ENCODE peak calls at places on chromosomes 11 and 22, in four cellular contexts. B is heart left ventricle, A is lower leg skin, H is mammary epithelial cell. I is an unnamed sample.

GRCh38 chr11:85575388-85575787 is 51.8 kb downstream of the DLG2 start:
- DNase-seq in B (no peak), A (no peak), H (no peak), I (no peak)

GRCh38 chr22:32475428-32476010 is 908 bp downstream of the FBXO7 start:
- DNase-seq in B (peak), A (peak), H (no peak), I (no peak)

GRCh38 chr11:46127150-46127638 is 5.9 kb upstream of the PHF21A start:
- DNase-seq in B (peak), A (no peak), H (peak), I (no peak)

GRCh38 chr22:47692811-47693210 is 930.4 kb downstream of the TBC1D22A start:
- DNase-seq in B (no peak), A (peak), H (no peak), I (no peak)

GRCh38 chr22:40251106-40251505 is 73.4 kb downstream of the TNRC6B start:
- DNase-seq in B (no peak), A (no peak), H (no peak), I (no peak)

GRCh38 chr11:97865424-97866012 is 1155.2 kb upstream of the CNTN5 start:
- DNase-seq in B (no peak), A (no peak), H (no peak), I (no peak)

GRCh38 chr11:24234822-24235508 is 261.9 kb upstream of the LUZP2 start:
- DNase-seq in B (no peak), A (no peak), H (no peak), I (no peak)

GRCh38 chr11:10809373-10810199 is 860 bp upstream of the EIF4G2 start:
- DNase-seq in B (no peak), A (peak), H (peak), I (no peak)

GRCh38 chr22:48563966-48564330 is 1263.7 kb downstream of the BRD1 start:
- DNase-seq in B (peak), A (no peak), H (no peak), I (no peak)

GRCh38 chr11:124934862-124935547 is 842 bp downstream of the HEPACAM start:
- DNase-seq in B (no peak), A (no peak), H (peak), I (no peak)

GRCh38 chr11:80297808-80298460 is 857.1 kb upstream of the TENM4 start:
- DNase-seq in B (no peak), A (no peak), H (peak), I (no peak)

GRCh38 chr11:83070044-83070877 is 1.4 kb downstream of the RAB30 start:
- DNase-seq in B (no peak), A (no peak), H (peak), I (no peak)

GRCh38 chr11:61619827-61620226 is 39.0 kb upstream of the SYT7 start:
- DNase-seq in B (no peak), A (no peak), H (no peak), I (no peak)

DNA sequence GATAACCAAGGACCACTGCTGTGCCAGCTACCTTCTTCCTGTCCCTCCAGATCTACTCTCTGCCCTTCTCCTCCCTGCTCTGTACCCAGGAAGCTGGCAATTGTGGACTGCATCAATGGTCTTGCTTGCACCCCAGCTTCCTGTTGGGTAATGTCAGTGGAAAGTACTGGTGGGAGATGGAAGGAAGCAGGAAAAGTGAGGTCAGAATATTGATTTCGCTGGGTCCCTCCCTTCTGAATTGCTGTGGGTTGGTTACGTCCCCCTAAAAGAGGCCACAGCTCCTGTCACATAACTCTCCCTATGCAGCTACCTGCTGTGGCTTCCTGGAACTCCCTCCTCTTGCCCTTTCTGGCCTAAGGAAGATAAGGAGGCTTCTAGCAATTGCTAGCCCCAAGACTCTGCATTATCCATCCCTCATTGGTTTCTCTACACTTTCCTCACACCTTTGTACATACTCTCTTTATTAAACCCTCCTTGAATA is 81.2 kb downstream of the RASSF10 start:
- DNase-seq in B (no peak), A (no peak), H (no peak), I (no peak)
- TF ChIP-seq CTCF in B (no peak), A (no peak), H (no peak), I (no peak)

GRCh38 chr11:101439488-101439887 is 144.3 kb downstream of the TRPC6 start:
- DNase-seq in B (no peak), A (no peak), H (no peak), I (no peak)
- TF ChIP-seq CTCF in B (no peak), A (no peak), H (no peak), I (no peak)

DNA sequence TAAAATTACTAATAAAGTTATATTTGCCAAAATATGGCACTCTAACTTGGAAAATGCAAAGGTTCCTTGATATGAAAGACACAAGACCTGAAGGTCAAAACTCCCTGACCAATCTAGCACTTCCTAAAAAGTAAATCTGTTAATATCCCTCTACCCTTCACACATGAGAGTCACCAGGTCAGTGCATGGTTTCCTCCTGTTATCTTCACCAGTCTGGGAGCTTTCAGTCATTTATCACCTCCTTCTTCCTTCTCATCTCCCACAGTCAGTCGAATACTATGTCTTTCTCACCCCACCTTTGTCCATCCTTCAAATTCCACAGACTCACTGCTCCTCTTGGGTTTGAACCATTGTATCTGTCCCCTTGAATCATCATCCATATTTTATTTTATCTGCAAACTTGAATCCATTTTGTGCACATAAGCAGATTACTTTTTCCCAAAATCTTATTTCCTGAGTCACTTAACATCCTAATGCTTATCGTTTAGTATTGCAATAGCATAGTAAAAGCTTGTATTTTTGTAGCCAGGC is 2.6 kb downstream of the HBE1 start:
- DNase-seq in B (no peak), A (no peak), H (no peak), I (no peak)
- TF ChIP-seq CTCF in B (no peak), A (no peak), H (no peak), I (no peak)

DNA sequence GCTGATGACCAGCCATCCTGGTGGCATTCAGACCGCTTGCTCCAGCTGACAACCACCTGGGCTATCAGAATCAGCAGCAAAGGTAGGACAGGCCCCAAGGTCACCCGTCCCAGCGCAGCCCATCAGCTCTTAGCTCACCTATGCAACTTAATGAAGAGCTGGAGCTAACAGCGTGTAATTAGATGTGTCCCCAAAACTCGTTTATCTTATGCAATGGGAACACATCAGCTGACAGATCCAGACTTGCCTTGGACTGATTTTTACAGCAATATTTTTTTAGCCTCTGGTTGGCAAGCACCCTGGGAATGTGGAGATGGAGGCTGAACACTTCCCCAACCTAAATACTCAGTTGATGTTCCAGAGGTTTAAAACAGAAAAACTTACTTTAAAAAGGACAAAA is 76.0 kb downstream of the PACSIN2 start:
- DNase-seq in B (no peak), A (no peak), H (peak), I (no peak)
- TF ChIP-seq CTCF in B (no peak), A (no peak), H (no peak), I (no peak)

GRCh38 chr11:16248248-16248647 is 108.1 kb downstream of the SOX6 start:
- DNase-seq in B (no peak), A (no peak), H (no peak), I (no peak)

DNA sequence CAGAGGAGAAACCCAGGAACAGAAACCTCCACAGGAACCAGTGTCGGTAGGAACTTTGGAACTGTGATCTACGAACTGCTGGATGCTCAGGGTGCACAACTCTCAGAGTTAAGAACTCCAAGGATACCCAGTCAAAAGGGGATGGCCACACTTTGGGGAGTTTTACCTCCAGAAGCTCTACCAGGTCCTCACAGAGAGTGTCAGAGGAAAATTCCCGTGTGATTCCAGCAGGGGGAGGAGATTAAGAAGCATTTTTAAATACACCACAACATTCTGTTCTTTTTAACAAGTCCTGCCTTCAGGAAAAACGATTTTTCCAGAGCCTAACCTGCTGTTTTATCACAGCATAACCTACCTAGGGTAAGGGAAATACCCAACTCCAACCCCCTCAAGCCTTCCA is 104.0 kb downstream of the SOX6 start:
- DNase-seq in B (no peak), A (no peak), H (no peak), I (no peak)
- TF ChIP-seq CTCF in B (no peak), A (no peak), H (peak), I (no peak)

GRCh38 chr22:41674941-41675340 is 13.7 kb downstream of the SNU13 start:
- DNase-seq in B (no peak), A (no peak), H (no peak), I (no peak)

GRCh38 chr22:41676134-41676533 is 12.5 kb downstream of the SNU13 start:
- DNase-seq in B (no peak), A (no peak), H (no peak), I (no peak)

GRCh38 chr22:41668971-41669911 is 19.4 kb downstream of the SNU13 start:
- DNase-seq in B (no peak), A (no peak), H (no peak), I (no peak)

DNA sequence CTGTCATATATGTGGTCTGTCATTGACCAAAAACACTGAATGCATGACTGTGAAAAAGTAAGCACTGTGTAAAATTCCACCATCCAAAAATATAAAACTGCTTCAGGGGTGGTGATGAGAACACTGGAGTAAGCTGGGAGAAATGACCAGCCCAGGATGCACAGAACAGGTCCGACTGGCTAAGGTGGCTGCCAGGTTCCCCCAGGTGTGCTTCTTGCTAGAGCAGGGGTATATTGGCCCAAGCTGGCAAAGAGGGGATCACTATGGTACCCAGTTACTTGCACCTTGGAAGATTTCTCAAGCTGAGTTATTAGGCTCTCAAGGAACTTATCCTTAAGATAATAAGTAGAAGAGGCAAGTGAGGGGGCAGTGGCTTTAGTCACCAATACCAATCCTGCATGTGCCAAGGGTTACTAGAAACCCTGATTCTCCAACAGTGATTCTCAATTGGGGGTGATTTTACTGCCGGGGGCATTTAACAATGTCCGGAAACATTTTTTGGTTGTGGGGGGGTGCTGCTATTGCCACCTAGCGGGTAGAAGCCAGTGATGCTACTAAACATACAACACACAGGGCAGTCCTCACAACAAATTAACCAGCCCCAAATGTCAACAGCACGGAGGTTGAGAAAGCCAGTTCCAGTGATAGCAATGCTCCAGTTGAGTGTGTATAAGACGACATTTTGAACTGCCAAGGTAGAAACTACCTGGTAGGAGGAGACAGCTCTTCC is 15.7 kb downstream of the SNU13 start:
- DNase-seq in B (no peak), A (no peak), H (no peak), I (no peak)
- TF ChIP-seq CTCF in B (peak), A (no peak), H (peak), I (no peak)

GRCh38 chr11:27694992-27695391 is 5.3 kb downstream of the BDNF start:
- DNase-seq in B (no peak), A (no peak), H (no peak), I (no peak)
- TF ChIP-seq CTCF in B (no peak), A (no peak), H (peak), I (no peak)

DNA sequence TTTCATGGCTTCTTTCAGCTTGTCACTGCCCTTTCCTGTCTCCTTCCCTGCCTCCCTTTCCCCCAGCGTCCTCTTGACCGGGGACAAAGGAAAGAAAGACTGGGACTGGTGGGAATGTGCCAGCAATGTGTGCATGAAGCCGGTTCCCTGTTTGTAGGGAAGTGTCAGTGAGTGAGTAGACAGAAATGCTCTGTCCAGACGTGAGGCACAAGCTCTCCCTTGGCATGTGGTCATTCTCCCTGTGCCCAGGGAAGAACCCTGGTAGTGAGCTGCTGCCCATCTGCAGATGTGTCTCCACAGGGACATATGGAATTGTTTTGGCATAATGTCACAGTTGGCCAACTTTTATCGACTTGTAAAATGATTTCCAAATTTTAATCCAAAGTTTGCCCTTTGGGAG is 86.4 kb upstream of the TBCEL start:
- DNase-seq in B (no peak), A (no peak), H (no peak), I (no peak)
- TF ChIP-seq CTCF in B (no peak), A (no peak), H (no peak), I (no peak)

DNA sequence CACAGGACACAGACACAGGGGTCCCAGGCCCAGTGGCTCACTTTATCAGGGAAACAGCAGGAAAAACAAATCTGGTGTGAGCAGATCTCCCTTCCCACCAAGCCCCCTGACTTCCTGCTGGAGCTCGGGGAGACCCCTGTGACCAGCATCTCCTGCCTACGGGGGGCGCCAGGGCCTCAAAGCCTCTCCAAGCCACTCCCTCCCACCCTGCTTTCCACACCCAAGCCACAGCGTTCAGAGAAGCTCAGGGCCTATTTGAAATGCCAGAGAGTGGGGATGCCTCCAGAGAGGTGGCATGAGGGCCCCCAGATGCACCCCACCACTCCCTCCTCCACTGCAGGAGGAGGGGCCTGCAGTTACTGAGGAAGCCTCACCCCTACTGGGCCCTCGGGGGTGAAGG is 5.7 kb upstream of the CDKN1C start:
- DNase-seq in B (no peak), A (no peak), H (no peak), I (no peak)
- TF ChIP-seq CTCF in B (no peak), A (no peak), H (no peak), I (no peak)

I was measured in mesothelial cell of epicardium.